ENCODE peak calls at places on chromosomes 4 and X, in four cellular contexts. J is aorta, R is tibial artery, S is testis. U is an unnamed sample.
A peak's percentile ranks its signal among the peaks of the same experiment; 100 is the strongest.

GRCh38 chrX:10447577-10448214 is 172.7 kb downstream of the MID1 start:
- DNase-seq in J (no peak), R (no peak), S (no peak), U (no peak)

GRCh38 chr4:154506253-154506652 is 14.7 kb upstream of the DCHS2 start:
- DNase-seq in J (no peak), R (no peak), S (no peak), U (no peak)

GRCh38 chrX:87583679-87584078 is 66.1 kb downstream of the KLHL4 start:
- DNase-seq in S (no peak), R (no peak), J (no peak), U (peak; percentile 4)

GRCh38 chr4:125741825-125742452 is 427.2 kb downstream of the FAT4 start:
- DNase-seq in S (no peak), R (no peak), J (no peak), U (no peak)

GRCh38 chrX:154696328-154697045 is 43.1 kb upstream of the CTAG2 start:
- DNase-seq in J (no peak), S (no peak), R (no peak), U (no peak)

GRCh38 chr4:13476915-13477314 is 7.2 kb downstream of the RAB28 start:
- DNase-seq in S (no peak), J (no peak), R (no peak), U (no peak)

GRCh38 chrX:103092942-103093341 is at the start of gene NXF3:
- DNase-seq in R (no peak), S (peak; percentile 70), J (no peak), U (no peak)

GRCh38 chrX:7115557-7115956 is 32.0 kb upstream of the STS start:
- DNase-seq in R (no peak), J (no peak), S (peak; percentile 15), U (no peak)

GRCh38 chr4:22593933-22594332 is 78.1 kb upstream of the ADGRA3 start:
- DNase-seq in R (no peak), J (no peak), S (no peak), U (no peak)

GRCh38 chr4:142815834-142816233 is 30.3 kb downstream of the INPP4B start:
- DNase-seq in R (no peak), J (no peak), S (no peak), U (no peak)

GRCh38 chr4:40214038-40214437 is 17.2 kb downstream of the RHOH start:
- DNase-seq in S (no peak), J (no peak), R (no peak), U (no peak)

GRCh38 chr4:101259876-101260275 is 87.5 kb downstream of the PPP3CA start:
- DNase-seq in S (no peak), R (no peak), J (no peak), U (no peak)

GRCh38 chrX:97322401-97322800 is 438.7 kb downstream of the RPA4 start:
- DNase-seq in J (no peak), S (no peak), R (no peak), U (no peak)

GRCh38 chrX:149858592-149858991 is 22.4 kb upstream of the MAGEA8 start:
- DNase-seq in R (no peak), J (no peak), S (no peak), U (no peak)

GRCh38 chr4:121599049-121599448 is 97.7 kb downstream of the ANXA5 start:
- DNase-seq in J (no peak), R (no peak), S (no peak), U (no peak)

GRCh38 chrX:47456080-47456479 is 26.9 kb downstream of the ZNF41 start:
- DNase-seq in R (no peak), J (no peak), S (no peak), U (no peak)

GRCh38 chrX:123834116-123834515 is 25.7 kb upstream of the XIAP start:
- DNase-seq in S (no peak), R (no peak), J (no peak), U (no peak)

GRCh38 chr4:123343400-123344060 is 53.1 kb upstream of the SPRY1 start:
- DNase-seq in R (no peak), S (no peak), J (no peak), U (no peak)

GRCh38 chr4:65170768-65171514 is 499.3 kb downstream of the EPHA5 start:
- DNase-seq in S (no peak), R (no peak), J (no peak), U (no peak)

GRCh38 chr4:13559414-13559813 is 15.1 kb upstream of the NKX3-2 start:
- DNase-seq in J (no peak), R (no peak), S (no peak), U (no peak)

GRCh38 chrX:154351183-154352011 is 23.0 kb downstream of the FLNA start:
- DNase-seq in S (no peak), R (peak; percentile 62), J (peak; percentile 40), U (peak; percentile 5)

GRCh38 chr4:157004279-157005161 is 32.9 kb upstream of the PDGFC start:
- DNase-seq in S (no peak), J (no peak), R (no peak), U (no peak)

GRCh38 chr4:38677466-38677865 is 13.5 kb downstream of the KLF3 start:
- DNase-seq in S (no peak), R (no peak), J (no peak), U (no peak)

GRCh38 chr4:48047421-48047844 is 30.9 kb downstream of the NIPAL1 start:
- DNase-seq in J (no peak), S (no peak), R (no peak), U (no peak)

GRCh38 chr4:122218762-122219161 is 66.6 kb downstream of the BLTP1 start:
- DNase-seq in J (no peak), R (no peak), S (no peak), U (peak; percentile 3)

GRCh38 chr4:151133311-151133710 is 33.9 kb downstream of the RPS3A start:
- DNase-seq in J (no peak), R (no peak), S (no peak), U (no peak)

GRCh38 chr4:89109841-89110540 is 1.3 kb upstream of the TIGD2 start:
- DNase-seq in R (no peak), J (no peak), S (peak; percentile 28), U (no peak)

GRCh38 chr4:16684083-16684482 is 214.4 kb downstream of the LDB2 start:
- DNase-seq in S (no peak), R (no peak), J (no peak), U (no peak)

GRCh38 chr4:16685536-16685935 is 212.9 kb downstream of the LDB2 start:
- DNase-seq in R (no peak), S (no peak), J (no peak), U (no peak)

GRCh38 chr4:16686195-16686594 is 212.2 kb downstream of the LDB2 start:
- DNase-seq in R (no peak), S (no peak), J (no peak), U (no peak)

GRCh38 chr4:16687011-16687410 is 211.4 kb downstream of the LDB2 start:
- DNase-seq in R (no peak), S (no peak), J (no peak), U (no peak)

DNA sequence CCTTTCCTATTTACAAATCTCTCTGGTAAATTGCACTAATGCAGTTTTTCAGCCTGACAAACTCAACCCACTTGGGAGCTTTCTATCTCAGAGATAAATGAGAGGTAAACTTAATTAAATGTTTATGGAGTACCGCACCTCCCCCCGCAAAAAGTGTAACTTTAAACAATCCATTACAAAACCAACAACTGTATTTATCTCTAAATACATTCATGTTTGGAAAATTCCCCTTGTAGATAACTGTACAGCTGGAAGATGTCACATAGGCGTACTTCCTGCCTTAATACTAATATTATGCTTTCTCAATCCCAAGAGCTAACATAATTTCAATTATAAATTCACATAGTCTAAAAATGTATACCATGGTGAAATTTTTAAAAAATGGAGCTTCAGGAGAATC is 215.4 kb downstream of the LDB2 start:
- DNase-seq in R (no peak), J (no peak), S (no peak), U (no peak)
- H3K4me3 ChIP-seq in R (no peak overlapping the region), J (no peak overlapping the region), S (no peak overlapping the region), U (no peak overlapping the region)

DNA sequence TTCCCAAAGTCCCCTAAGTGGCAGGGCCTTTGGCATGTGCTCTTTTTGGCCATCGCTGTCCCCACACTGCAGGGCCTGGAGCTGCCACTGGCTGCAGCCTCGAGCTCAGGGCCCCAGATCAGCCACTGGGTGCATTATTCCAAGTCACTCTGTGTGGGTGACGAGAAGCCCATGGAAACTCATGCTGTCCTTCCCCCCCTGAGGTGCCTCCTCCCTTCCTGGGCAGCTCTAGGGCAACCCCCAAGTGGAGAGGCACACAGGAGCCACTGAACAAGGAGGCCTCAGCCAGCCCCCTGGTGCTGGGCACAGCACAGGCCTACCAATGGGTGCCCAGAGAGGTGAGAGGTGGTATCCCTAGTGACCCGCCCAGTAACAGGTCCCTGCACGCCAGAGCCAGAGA is 84.5 kb downstream of the PPP2R2C start:
- DNase-seq in S (no peak), J (no peak), R (no peak), U (no peak)
- H3K27me3 ChIP-seq in S (no peaks in the 10 kb centered on the region), J (no peaks in the 10 kb centered on the region), R (no peaks in the 10 kb centered on the region), U (no peaks in the 10 kb centered on the region)

GRCh38 chrX:24023538-24023937 is 3.4 kb downstream of the KLHL15 start:
- DNase-seq in J (no peak), S (no peak), R (no peak), U (no peak)
- H3K4me3 ChIP-seq in J (no peak overlapping the region), S (peak overlapping the region; percentile 67), R (peak overlapping the region; percentile 90), U (peak overlapping the region; percentile 89)

GRCh38 chr4:7190668-7191545 is 1.4 kb upstream of the SORCS2 start:
- DNase-seq in S (peak; percentile 65), R (peak; percentile 55), J (peak; percentile 22), U (peak; percentile 0)

GRCh38 chr4:7189066-7189465 is 3.3 kb upstream of the SORCS2 start:
- DNase-seq in S (no peak), J (no peak), R (peak; percentile 58), U (no peak)

GRCh38 chr4:7187691-7188090 is 4.6 kb upstream of the SORCS2 start:
- DNase-seq in J (no peak), S (no peak), R (peak; percentile 32), U (peak; percentile 2)

GRCh38 chr4:7190278-7190594 is 2.1 kb upstream of the SORCS2 start:
- DNase-seq in J (no peak), R (no peak), S (no peak), U (no peak)

DNA sequence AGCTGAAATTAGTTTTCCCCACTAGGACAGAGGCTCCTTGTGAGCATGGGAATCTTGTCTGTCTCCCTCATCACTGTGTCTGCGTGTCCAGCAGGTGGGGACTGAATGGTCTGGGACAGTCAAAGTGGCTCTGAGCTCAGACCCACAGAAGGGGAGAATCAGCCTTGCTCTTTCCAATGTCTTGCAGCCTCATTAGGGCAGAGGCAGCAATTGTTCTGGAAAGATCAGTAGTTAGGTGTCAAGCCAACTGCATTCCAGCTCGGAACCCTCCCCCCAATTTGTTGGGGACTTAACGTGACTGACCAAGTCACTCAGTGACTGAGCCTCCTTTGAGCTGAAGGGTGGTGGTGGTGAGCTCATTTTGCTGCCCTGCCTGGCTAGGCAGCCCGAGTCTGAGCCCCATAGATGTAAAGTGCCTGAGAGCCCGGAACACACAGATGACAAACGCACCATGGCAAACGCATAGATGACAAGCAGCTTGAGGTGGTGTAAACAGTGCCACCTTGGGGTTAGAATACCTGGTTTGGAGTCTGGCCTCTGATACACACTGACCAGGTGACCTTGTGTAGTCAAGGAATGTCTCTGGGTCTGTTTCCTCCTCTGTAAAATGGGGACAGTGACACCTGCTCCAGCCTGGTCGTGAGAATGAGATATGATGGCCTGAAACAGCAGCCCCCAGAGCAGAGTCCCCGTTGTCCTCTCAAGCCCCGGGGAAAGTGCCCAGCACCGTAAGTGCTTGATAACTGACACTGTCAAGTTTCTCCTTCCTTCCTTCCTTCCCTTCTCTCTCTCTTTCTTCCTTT is 2.7 kb upstream of the SORCS2 start:
- DNase-seq in J (no peak), S (no peak), R (peak; percentile 25), U (peak; percentile 4)
- H3K27me3 ChIP-seq in J (no peaks in the 10 kb centered on the region), S (no peaks in the 10 kb centered on the region), R (no peaks in the 10 kb centered on the region), U (peaks cover 62% of the 10 kb centered on the region)

U was measured in BE2C.